ENCODE peak calls at places on chromosomes 6 and 20, in ten cellular contexts. One of them, this sample, is unnamed.
A peak's percentile ranks its signal among the peaks of the same experiment; 100 is the strongest.

GRCh38 chr6:125057392-125058246 is 95.4 kb downstream of the RNF217 start:
- DNase-seq in BE2C: no peak
- DNase-seq in pancreas: no peak
- DNase-seq in aorta: no peak
- DNase-seq in sigmoid colon: no peak
- DNase-seq in AG04449: no peak
- DNase-seq in AG10803: no peak
- DNase-seq in suprapubic skin: no peak
- DNase-seq in lower lobe of right lung: no peak
- DNase-seq in CD4-positive, alpha-beta memory T cell: no peak
- DNase-seq in this sample: no peak

GRCh38 chr6:30207619-30208295 is 5.4 kb downstream of the TRIM26 start:
- DNase-seq in BE2C: no peak
- DNase-seq in pancreas: no peak
- DNase-seq in aorta: no peak
- DNase-seq in sigmoid colon: no peak
- DNase-seq in AG04449: no peak
- DNase-seq in AG10803: peak; percentile 51
- DNase-seq in suprapubic skin: no peak
- DNase-seq in lower lobe of right lung: no peak
- DNase-seq in CD4-positive, alpha-beta memory T cell: no peak
- DNase-seq in this sample: peak; percentile 33

GRCh38 chr6:12593720-12594540 is 122.6 kb upstream of the PHACTR1 start:
- DNase-seq in BE2C: no peak
- DNase-seq in pancreas: no peak
- DNase-seq in aorta: no peak
- DNase-seq in sigmoid colon: no peak
- DNase-seq in AG04449: no peak
- DNase-seq in AG10803: no peak
- DNase-seq in suprapubic skin: no peak
- DNase-seq in lower lobe of right lung: peak; percentile 65
- DNase-seq in CD4-positive, alpha-beta memory T cell: no peak
- DNase-seq in this sample: no peak

GRCh38 chr6:137223370-137224131 is 4.4 kb upstream of the IFNGR1 start:
- DNase-seq in BE2C: no peak
- DNase-seq in pancreas: peak; percentile 36
- DNase-seq in aorta: peak; percentile 42
- DNase-seq in sigmoid colon: peak; percentile 75
- DNase-seq in AG04449: no peak
- DNase-seq in AG10803: no peak
- DNase-seq in suprapubic skin: no peak
- DNase-seq in lower lobe of right lung: no peak
- DNase-seq in CD4-positive, alpha-beta memory T cell: no peak
- DNase-seq in this sample: no peak

GRCh38 chr6:163922562-163922961 is 508.0 kb downstream of the QKI start:
- DNase-seq in BE2C: no peak
- DNase-seq in pancreas: no peak
- DNase-seq in aorta: no peak
- DNase-seq in sigmoid colon: no peak
- DNase-seq in AG04449: no peak
- DNase-seq in AG10803: no peak
- DNase-seq in suprapubic skin: no peak
- DNase-seq in lower lobe of right lung: no peak
- DNase-seq in CD4-positive, alpha-beta memory T cell: no peak
- DNase-seq in this sample: no peak

GRCh38 chr6:151999194-151999593 is 191.7 kb downstream of the ESR1 start:
- DNase-seq in BE2C: no peak
- DNase-seq in pancreas: no peak
- DNase-seq in aorta: no peak
- DNase-seq in sigmoid colon: no peak
- DNase-seq in AG04449: no peak
- DNase-seq in AG10803: no peak
- DNase-seq in suprapubic skin: no peak
- DNase-seq in lower lobe of right lung: no peak
- DNase-seq in CD4-positive, alpha-beta memory T cell: no peak
- DNase-seq in this sample: peak; percentile 44

GRCh38 chr20:8860011-8860495 is 208.8 kb upstream of the PLCB4 start:
- DNase-seq in BE2C: no peak
- DNase-seq in pancreas: no peak
- DNase-seq in aorta: no peak
- DNase-seq in sigmoid colon: no peak
- DNase-seq in AG04449: peak; percentile 92
- DNase-seq in AG10803: peak; percentile 96
- DNase-seq in suprapubic skin: no peak
- DNase-seq in lower lobe of right lung: no peak
- DNase-seq in CD4-positive, alpha-beta memory T cell: no peak
- DNase-seq in this sample: peak; percentile 88

GRCh38 chr20:10228330-10228729 is 9.7 kb downstream of the SNAP25 start:
- DNase-seq in BE2C: no peak
- DNase-seq in pancreas: no peak
- DNase-seq in aorta: no peak
- DNase-seq in sigmoid colon: no peak
- DNase-seq in AG04449: no peak
- DNase-seq in AG10803: no peak
- DNase-seq in suprapubic skin: no peak
- DNase-seq in lower lobe of right lung: no peak
- DNase-seq in CD4-positive, alpha-beta memory T cell: no peak
- DNase-seq in this sample: no peak

GRCh38 chr6:1608222-1608975 is 1.3 kb upstream of the FOXC1 start:
- DNase-seq in BE2C: no peak
- DNase-seq in pancreas: no peak
- DNase-seq in aorta: no peak
- DNase-seq in sigmoid colon: no peak
- DNase-seq in AG04449: no peak
- DNase-seq in AG10803: no peak
- DNase-seq in suprapubic skin: no peak
- DNase-seq in lower lobe of right lung: no peak
- DNase-seq in CD4-positive, alpha-beta memory T cell: peak; percentile 5
- DNase-seq in this sample: no peak

GRCh38 chr6:105879902-105880547 is 206.1 kb upstream of the PRDM1 start:
- DNase-seq in BE2C: no peak
- DNase-seq in pancreas: peak; percentile 51
- DNase-seq in aorta: no peak
- DNase-seq in sigmoid colon: peak; percentile 73
- DNase-seq in AG04449: no peak
- DNase-seq in AG10803: no peak
- DNase-seq in suprapubic skin: no peak
- DNase-seq in lower lobe of right lung: peak; percentile 61
- DNase-seq in CD4-positive, alpha-beta memory T cell: no peak
- DNase-seq in this sample: no peak

GRCh38 chr6:119495230-119495683 is 145.7 kb upstream of the MAN1A1 start:
- DNase-seq in BE2C: peak; percentile 83
- DNase-seq in pancreas: peak; percentile 72
- DNase-seq in aorta: no peak
- DNase-seq in sigmoid colon: peak; percentile 63
- DNase-seq in AG04449: no peak
- DNase-seq in AG10803: no peak
- DNase-seq in suprapubic skin: peak; percentile 59
- DNase-seq in lower lobe of right lung: no peak
- DNase-seq in CD4-positive, alpha-beta memory T cell: no peak
- DNase-seq in this sample: no peak

GRCh38 chr6:28474441-28475219 is 31.3 kb upstream of the ZSCAN23 start:
- DNase-seq in BE2C: peak; percentile 53
- DNase-seq in pancreas: no peak
- DNase-seq in aorta: no peak
- DNase-seq in sigmoid colon: no peak
- DNase-seq in AG04449: peak; percentile 68
- DNase-seq in AG10803: peak; percentile 83
- DNase-seq in suprapubic skin: no peak
- DNase-seq in lower lobe of right lung: no peak
- DNase-seq in CD4-positive, alpha-beta memory T cell: no peak
- DNase-seq in this sample: peak; percentile 85

GRCh38 chr6:157848693-157849092 is 25.6 kb downstream of the SNX9 start:
- DNase-seq in BE2C: no peak
- DNase-seq in pancreas: no peak
- DNase-seq in aorta: no peak
- DNase-seq in sigmoid colon: no peak
- DNase-seq in AG04449: no peak
- DNase-seq in AG10803: no peak
- DNase-seq in suprapubic skin: no peak
- DNase-seq in lower lobe of right lung: no peak
- DNase-seq in CD4-positive, alpha-beta memory T cell: no peak
- DNase-seq in this sample: no peak

GRCh38 chr20:43913291-43914025 is 1.2 kb upstream of the TOX2 start:
- DNase-seq in BE2C: no peak
- DNase-seq in pancreas: no peak
- DNase-seq in aorta: no peak
- DNase-seq in sigmoid colon: no peak
- DNase-seq in AG04449: no peak
- DNase-seq in AG10803: no peak
- DNase-seq in suprapubic skin: no peak
- DNase-seq in lower lobe of right lung: no peak
- DNase-seq in CD4-positive, alpha-beta memory T cell: no peak
- DNase-seq in this sample: no peak

GRCh38 chr20:43916073-43916874 is 1.6 kb downstream of the TOX2 start:
- DNase-seq in BE2C: peak; percentile 19
- DNase-seq in pancreas: no peak
- DNase-seq in aorta: peak; percentile 84
- DNase-seq in sigmoid colon: no peak
- DNase-seq in AG04449: no peak
- DNase-seq in AG10803: peak; percentile 36
- DNase-seq in suprapubic skin: no peak
- DNase-seq in lower lobe of right lung: no peak
- DNase-seq in CD4-positive, alpha-beta memory T cell: peak; percentile 18
- DNase-seq in this sample: peak; percentile 47

GRCh38 chr20:43915209-43916072 is 789 bp downstream of the TOX2 start:
- DNase-seq in BE2C: no peak
- DNase-seq in pancreas: no peak
- DNase-seq in aorta: peak; percentile 80
- DNase-seq in sigmoid colon: no peak
- DNase-seq in AG04449: no peak
- DNase-seq in AG10803: peak; percentile 24
- DNase-seq in suprapubic skin: no peak
- DNase-seq in lower lobe of right lung: no peak
- DNase-seq in CD4-positive, alpha-beta memory T cell: peak; percentile 37
- DNase-seq in this sample: peak; percentile 53

GRCh38 chr20:43914697-43915208 is at the start of gene TOX2:
- DNase-seq in BE2C: peak; percentile 87
- DNase-seq in pancreas: no peak
- DNase-seq in aorta: peak; percentile 83
- DNase-seq in sigmoid colon: no peak
- DNase-seq in AG04449: no peak
- DNase-seq in AG10803: peak; percentile 51
- DNase-seq in suprapubic skin: no peak
- DNase-seq in lower lobe of right lung: peak; percentile 57
- DNase-seq in CD4-positive, alpha-beta memory T cell: peak; percentile 40
- DNase-seq in this sample: peak; percentile 54

GRCh38 chr20:43914286-43914685 is 366 bp upstream of the TOX2 start:
- DNase-seq in BE2C: no peak
- DNase-seq in pancreas: no peak
- DNase-seq in aorta: no peak
- DNase-seq in sigmoid colon: no peak
- DNase-seq in AG04449: no peak
- DNase-seq in AG10803: no peak
- DNase-seq in suprapubic skin: no peak
- DNase-seq in lower lobe of right lung: no peak
- DNase-seq in CD4-positive, alpha-beta memory T cell: peak; percentile 32
- DNase-seq in this sample: no peak
- H3K4me3 ChIP-seq in BE2C: peak overlapping the region; percentile 60
- H3K4me3 ChIP-seq in pancreas: no peak overlapping the region
- H3K4me3 ChIP-seq in aorta: peak overlapping the region; percentile 5
- H3K4me3 ChIP-seq in sigmoid colon: peak overlapping the region; percentile 37
- H3K4me3 ChIP-seq in AG04449: peak overlapping the region; percentile 55
- H3K4me3 ChIP-seq in AG10803: peak overlapping the region; percentile 59
- H3K4me3 ChIP-seq in suprapubic skin: peak overlapping the region; percentile 52
- H3K4me3 ChIP-seq in lower lobe of right lung: peak overlapping the region; percentile 45
- H3K4me3 ChIP-seq in CD4-positive, alpha-beta memory T cell: peak overlapping the region; percentile 11
- H3K4me3 ChIP-seq in this sample: peak overlapping the region; percentile 57

GRCh38 chr20:25991051-25991755 is 294.6 kb upstream of the ZNF337 start:
- DNase-seq in BE2C: no peak
- DNase-seq in pancreas: no peak
- DNase-seq in aorta: no peak
- DNase-seq in sigmoid colon: no peak
- DNase-seq in AG04449: no peak
- DNase-seq in AG10803: no peak
- DNase-seq in suprapubic skin: no peak
- DNase-seq in lower lobe of right lung: no peak
- DNase-seq in CD4-positive, alpha-beta memory T cell: no peak
- DNase-seq in this sample: no peak

GRCh38 chr20:25989196-25989595 is 292.5 kb upstream of the ZNF337 start:
- DNase-seq in BE2C: no peak
- DNase-seq in pancreas: no peak
- DNase-seq in aorta: no peak
- DNase-seq in sigmoid colon: no peak
- DNase-seq in AG04449: no peak
- DNase-seq in AG10803: no peak
- DNase-seq in suprapubic skin: no peak
- DNase-seq in lower lobe of right lung: no peak
- DNase-seq in CD4-positive, alpha-beta memory T cell: no peak
- DNase-seq in this sample: no peak

GRCh38 chr20:25985597-25985996 is 288.9 kb upstream of the ZNF337 start:
- DNase-seq in BE2C: no peak
- DNase-seq in pancreas: no peak
- DNase-seq in aorta: no peak
- DNase-seq in sigmoid colon: no peak
- DNase-seq in AG04449: no peak
- DNase-seq in AG10803: no peak
- DNase-seq in suprapubic skin: no peak
- DNase-seq in lower lobe of right lung: no peak
- DNase-seq in CD4-positive, alpha-beta memory T cell: no peak
- DNase-seq in this sample: no peak

GRCh38 chr20:25984933-25985332 is 288.3 kb upstream of the ZNF337 start:
- DNase-seq in BE2C: peak; percentile 79
- DNase-seq in pancreas: peak; percentile 38
- DNase-seq in aorta: peak; percentile 92
- DNase-seq in sigmoid colon: peak; percentile 78
- DNase-seq in AG04449: no peak
- DNase-seq in AG10803: peak; percentile 46
- DNase-seq in suprapubic skin: no peak
- DNase-seq in lower lobe of right lung: peak; percentile 46
- DNase-seq in CD4-positive, alpha-beta memory T cell: peak; percentile 21
- DNase-seq in this sample: peak; percentile 66

GRCh38 chr20:25987073-25987927 is 290.6 kb upstream of the ZNF337 start:
- DNase-seq in BE2C: no peak
- DNase-seq in pancreas: no peak
- DNase-seq in aorta: peak; percentile 87
- DNase-seq in sigmoid colon: no peak
- DNase-seq in AG04449: no peak
- DNase-seq in AG10803: peak; percentile 12
- DNase-seq in suprapubic skin: no peak
- DNase-seq in lower lobe of right lung: peak; percentile 53
- DNase-seq in CD4-positive, alpha-beta memory T cell: peak; percentile 61
- DNase-seq in this sample: peak; percentile 33
- H3K4me3 ChIP-seq in BE2C: no peak overlapping the region
- H3K4me3 ChIP-seq in pancreas: no peak overlapping the region
- H3K4me3 ChIP-seq in aorta: no peak overlapping the region
- H3K4me3 ChIP-seq in sigmoid colon: peak overlapping the region; percentile 44
- H3K4me3 ChIP-seq in AG04449: peak overlapping the region; percentile 41
- H3K4me3 ChIP-seq in AG10803: peak overlapping the region; percentile 38
- H3K4me3 ChIP-seq in suprapubic skin: peak overlapping the region; percentile 33
- H3K4me3 ChIP-seq in lower lobe of right lung: peak overlapping the region; percentile 50
- H3K4me3 ChIP-seq in CD4-positive, alpha-beta memory T cell: no peak overlapping the region
- H3K4me3 ChIP-seq in this sample: peak overlapping the region; percentile 54

GRCh38 chr6:129671442-129672344 is 38.3 kb downstream of the ARHGAP18 start:
- DNase-seq in BE2C: no peak
- DNase-seq in pancreas: no peak
- DNase-seq in aorta: no peak
- DNase-seq in sigmoid colon: no peak
- DNase-seq in AG04449: no peak
- DNase-seq in AG10803: no peak
- DNase-seq in suprapubic skin: no peak
- DNase-seq in lower lobe of right lung: peak; percentile 80
- DNase-seq in CD4-positive, alpha-beta memory T cell: peak; percentile 72
- DNase-seq in this sample: no peak
- H3K4me3 ChIP-seq in BE2C: no peak overlapping the region
- H3K4me3 ChIP-seq in pancreas: no peak overlapping the region
- H3K4me3 ChIP-seq in aorta: no peak overlapping the region
- H3K4me3 ChIP-seq in sigmoid colon: no peak overlapping the region
- H3K4me3 ChIP-seq in AG04449: no peak overlapping the region
- H3K4me3 ChIP-seq in AG10803: no peak overlapping the region
- H3K4me3 ChIP-seq in suprapubic skin: no peak overlapping the region
- H3K4me3 ChIP-seq in lower lobe of right lung: no peak overlapping the region
- H3K4me3 ChIP-seq in CD4-positive, alpha-beta memory T cell: no peak overlapping the region
- H3K4me3 ChIP-seq in this sample: no peak overlapping the region

GRCh38 chr6:35300848-35301247 is 3.2 kb downstream of the DEF6 start:
- DNase-seq in BE2C: no peak
- DNase-seq in pancreas: no peak
- DNase-seq in aorta: no peak
- DNase-seq in sigmoid colon: peak; percentile 61
- DNase-seq in AG04449: no peak
- DNase-seq in AG10803: no peak
- DNase-seq in suprapubic skin: peak; percentile 51
- DNase-seq in lower lobe of right lung: no peak
- DNase-seq in CD4-positive, alpha-beta memory T cell: peak; percentile 59
- DNase-seq in this sample: no peak
- H3K4me3 ChIP-seq in BE2C: no peak overlapping the region
- H3K4me3 ChIP-seq in pancreas: no peak overlapping the region
- H3K4me3 ChIP-seq in aorta: no peak overlapping the region
- H3K4me3 ChIP-seq in sigmoid colon: no peak overlapping the region
- H3K4me3 ChIP-seq in AG04449: no peak overlapping the region
- H3K4me3 ChIP-seq in AG10803: no peak overlapping the region
- H3K4me3 ChIP-seq in suprapubic skin: no peak overlapping the region
- H3K4me3 ChIP-seq in lower lobe of right lung: peak overlapping the region; percentile 61
- H3K4me3 ChIP-seq in CD4-positive, alpha-beta memory T cell: peak overlapping the region; percentile 95
- H3K4me3 ChIP-seq in this sample: no peak overlapping the region